ENCODE peak calls at places on chromosomes 2 and 18, in nine cellular contexts. V, H, N, X, R, S, L, F and W are unnamed samples.

GRCh38 chr18:13237641-13238040 is 19.1 kb downstream of the LDLRAD4 start:
- DNase-seq in R (no peak), L (no peak), X (no peak), N (no peak), H (no peak), V (no peak), S (no peak), F (no peak), W (no peak)

GRCh38 chr2:95333888-95334338 is 36.8 kb downstream of the KCNIP3 start:
- DNase-seq in R (no peak), L (no peak), N (peak; percentile 80), S (peak; percentile 98), X (peak; percentile 53), H (no peak), V (peak; percentile 53), F (peak; percentile 33), W (peak; percentile 57)

GRCh38 chr2:38201784-38202183 is 125.8 kb upstream of the CYP1B1 start:
- DNase-seq in L (no peak), V (no peak), N (no peak), R (no peak), S (peak; percentile 45), X (no peak), H (no peak), F (peak; percentile 39), W (no peak)

GRCh38 chr2:158095912-158096311 is 5.8 kb upstream of the UPP2 start:
- DNase-seq in S (no peak), L (no peak), F (no peak), H (no peak), V (no peak), N (no peak), X (no peak), R (no peak), W (no peak)

GRCh38 chr2:142140434-142140845 is 9.6 kb upstream of the LRP1B start:
- DNase-seq in H (no peak), L (no peak), N (peak; percentile 19), F (peak; percentile 40), X (no peak), R (no peak), S (peak; percentile 57), V (no peak), W (no peak)

GRCh38 chr18:51074605-51075004 is 44.6 kb downstream of the SMAD4 start:
- DNase-seq in H (no peak), N (no peak), F (no peak), X (no peak), S (no peak), V (no peak), R (no peak), L (no peak), W (no peak)

GRCh38 chr2:47221956-47222355 is 66.8 kb upstream of the STPG4 start:
- DNase-seq in N (no peak), X (no peak), R (no peak), L (no peak), F (peak; percentile 78), H (no peak), V (no peak), S (peak; percentile 49), W (no peak)

GRCh38 chr18:31102020-31102684 is at the start of gene DSC2:
- DNase-seq in N (no peak), F (no peak), L (no peak), H (peak; percentile 80), R (peak; percentile 38), X (peak; percentile 70), V (peak; percentile 47), S (no peak), W (peak; percentile 81)

GRCh38 chr2:218260166-218260565 is 649 bp upstream of the GPBAR1 start:
- DNase-seq in H (no peak), L (no peak), V (no peak), N (no peak), X (no peak), R (no peak), S (no peak), F (no peak), W (no peak)

GRCh38 chr2:235679471-235679870 is 185.6 kb downstream of the AGAP1 start:
- DNase-seq in L (no peak), V (no peak), H (no peak), F (no peak), R (no peak), N (no peak), S (no peak), X (no peak), W (no peak)

GRCh38 chr2:151842830-151843668 is 14.8 kb upstream of the ARL5A start:
- DNase-seq in V (no peak), L (no peak), R (no peak), F (no peak), S (no peak), H (no peak), X (no peak), N (no peak), W (no peak)

GRCh38 chr2:172196768-172197322 is 94.1 kb upstream of the DLX2 start:
- DNase-seq in H (no peak), L (no peak), R (no peak), V (no peak), N (no peak), S (peak; percentile 58), X (peak; percentile 54), F (peak; percentile 50), W (no peak)

GRCh38 chr2:236657215-236657614 is 87.6 kb downstream of the ACKR3 start:
- DNase-seq in X (no peak), R (no peak), S (no peak), H (no peak), L (no peak), V (no peak), F (no peak), N (no peak), W (no peak)

GRCh38 chr2:188976545-188977268 is 2.5 kb downstream of the COL3A1 start:
- DNase-seq in L (no peak), X (no peak), H (no peak), R (no peak), S (peak; percentile 83), F (peak; percentile 86), V (no peak), N (peak; percentile 16), W (no peak)
- TF ChIP-seq CTCF in L (no peak), X (peak; percentile 26), H (no peak), R (no peak), S (peak; percentile 43), F (peak; percentile 49), V (peak; percentile 44), N (peak; percentile 67), W (no peak)

GRCh38 chr2:135996304-135996703 is 10.9 kb upstream of the DARS1 start:
- DNase-seq in V (no peak), L (no peak), N (no peak), R (no peak), F (no peak), H (no peak), S (no peak), X (no peak), W (no peak)

GRCh38 chr2:135999899-136000298 is 14.5 kb upstream of the DARS1 start:
- DNase-seq in S (no peak), H (no peak), F (no peak), V (no peak), L (no peak), X (no peak), R (no peak), N (no peak), W (no peak)

GRCh38 chr2:135994281-135994680 is 8.9 kb upstream of the DARS1 start:
- DNase-seq in R (no peak), F (no peak), L (no peak), X (no peak), S (no peak), H (no peak), N (no peak), V (no peak), W (no peak)

GRCh38 chr2:135998842-135999241 is 13.4 kb upstream of the DARS1 start:
- DNase-seq in X (no peak), L (no peak), F (no peak), N (no peak), H (no peak), S (no peak), R (no peak), V (no peak), W (no peak)

GRCh38 chr2:135997380-135997779 is 12.0 kb upstream of the DARS1 start:
- DNase-seq in V (no peak), X (peak; percentile 35), L (no peak), F (no peak), S (no peak), N (no peak), H (peak; percentile 91), R (peak; percentile 34), W (peak; percentile 82)
- TF ChIP-seq CTCF in V (no peak), X (no peak), L (no peak), F (no peak), S (no peak), N (no peak), H (peak; percentile 73), R (peak; percentile 11), W (peak; percentile 38)

DNA sequence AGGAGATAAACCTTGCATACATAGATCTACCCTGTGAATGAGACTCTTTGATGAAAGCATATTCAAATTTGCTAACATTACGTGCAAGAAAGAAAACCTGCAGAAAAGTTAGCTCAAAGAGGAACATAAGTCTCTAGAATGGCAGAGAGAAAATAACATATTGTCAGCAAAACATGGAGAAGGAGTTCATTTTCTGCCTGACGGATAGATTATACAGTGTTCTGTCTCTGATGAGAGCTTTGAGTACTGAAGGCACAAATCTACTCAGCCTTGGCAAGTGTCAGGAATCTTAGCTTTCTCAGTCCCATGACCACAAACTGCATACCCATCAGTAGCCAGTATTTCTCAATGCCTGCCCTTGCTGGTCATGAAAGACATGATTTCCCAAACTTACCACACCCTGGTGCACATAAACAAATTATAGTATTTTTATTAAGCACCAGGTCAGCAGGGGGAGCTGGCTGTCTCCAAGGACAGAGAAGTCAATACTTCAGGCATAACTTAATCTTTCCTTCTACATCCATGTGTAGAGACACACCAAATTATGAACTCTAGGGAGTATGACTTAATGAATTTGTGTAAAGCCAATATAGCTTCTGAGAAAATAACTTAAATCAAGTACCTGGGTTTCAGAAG is 401.2 kb upstream of the SOX11 start:
- DNase-seq in N (no peak), R (no peak), S (peak; percentile 46), L (no peak), V (no peak), F (no peak), X (no peak), H (no peak), W (no peak)
- TF ChIP-seq CTCF in N (no peak), R (no peak), S (no peak), L (no peak), V (no peak), F (no peak), X (no peak), H (no peak), W (no peak)

GRCh38 chr2:71066856-71067255 is 1.6 kb upstream of the NAGK start:
- DNase-seq in X (no peak), V (no peak), N (no peak), R (no peak), L (no peak), F (no peak), H (no peak), S (no peak), W (no peak)

GRCh38 chr2:71069376-71069775 is 928 bp downstream of the NAGK start:
- DNase-seq in L (no peak), H (no peak), V (no peak), R (no peak), S (no peak), F (peak; percentile 22), N (no peak), X (no peak), W (no peak)

GRCh38 chr2:71064754-71065621 is 3.5 kb upstream of the NAGK start:
- DNase-seq in L (no peak), X (peak; percentile 56), N (no peak), R (peak; percentile 52), S (peak; percentile 20), H (no peak), F (peak; percentile 27), V (no peak), W (no peak)

GRCh38 chr2:71068218-71069035 is at the start of gene NAGK:
- DNase-seq in F (peak; percentile 97), S (peak; percentile 95), V (peak; percentile 99), R (peak; percentile 96), N (peak; percentile 82), L (peak; percentile 86), X (peak; percentile 96), H (peak; percentile 97), W (peak; percentile 94)

GRCh38 chr2:71067567-71068217 is 756 bp upstream of the NAGK start:
- DNase-seq in V (no peak), R (peak; percentile 21), S (no peak), L (no peak), H (no peak), F (no peak), N (no peak), X (no peak), W (no peak)
- TF ChIP-seq CTCF in V (no peak), R (no peak), S (no peak), L (no peak), H (no peak), F (no peak), N (no peak), X (no peak), W (no peak)